ENCODE peak calls at places on chromosomes 6 and 20, in seven cellular contexts. O is fibroblast of lung, A is RWPE1, U is heart right ventricle, V is psoas muscle, R is cardiac muscle cell, H is PC-9. Y is an unnamed sample.

GRCh38 chr20:44166477-44166876 is 20.5 kb downstream of the JPH2 start:
- DNase-seq in O (no peak), A (no peak), U (no peak), V (peak; percentile 64), R (peak; percentile 42), H (peak; percentile 57), Y (no peak)

GRCh38 chr6:31007694-31008093 is 2.6 kb upstream of the MUC22 start:
- DNase-seq in O (peak; percentile 65), A (peak; percentile 64), U (no peak), V (no peak), R (peak; percentile 60), H (peak; percentile 58), Y (peak; percentile 48)

GRCh38 chr20:62844182-62844581 is 17.4 kb downstream of the TCFL5 start:
- DNase-seq in O (no peak), A (no peak), U (no peak), V (no peak), R (no peak), H (no peak), Y (no peak)

GRCh38 chr6:33578588-33579011 is 1.5 kb downstream of the BAK1 start:
- DNase-seq in O (no peak), A (no peak), U (no peak), V (no peak), R (no peak), H (no peak), Y (no peak)

GRCh38 chr6:87860902-87861301 is 158.9 kb upstream of the AKIRIN2 start:
- DNase-seq in O (no peak), A (no peak), U (no peak), V (no peak), R (no peak), H (no peak), Y (no peak)

GRCh38 chr6:166360243-166361079 is 18.1 kb upstream of the SFT2D1 start:
- DNase-seq in O (no peak), A (peak; percentile 18), U (no peak), V (no peak), R (peak; percentile 37), H (no peak), Y (no peak)

GRCh38 chr6:31821301-31822037 is 6.1 kb upstream of the HSPA1B start:
- DNase-seq in O (peak; percentile 39), A (peak; percentile 30), U (peak; percentile 83), V (peak; percentile 78), R (peak; percentile 43), H (peak; percentile 85), Y (no peak)

GRCh38 chr6:4466769-4467480 is 309.3 kb upstream of the CDYL start:
- DNase-seq in O (peak; percentile 40), A (peak; percentile 10), U (no peak), V (no peak), R (no peak), H (no peak), Y (no peak)

GRCh38 chr6:31582230-31582601 is at the start of gene LTB:
- DNase-seq in O (no peak), A (no peak), U (no peak), V (no peak), R (no peak), H (no peak), Y (no peak)

GRCh38 chr6:108074057-108074358 is 533 bp downstream of the OSTM1 start:
- DNase-seq in O (no peak), A (peak; percentile 57), U (no peak), V (no peak), R (no peak), H (no peak), Y (no peak)

GRCh38 chr20:40651121-40651520 is 37.9 kb downstream of the MAFB start:
- DNase-seq in O (peak; percentile 48), A (peak; percentile 83), U (no peak), V (no peak), R (peak; percentile 81), H (no peak), Y (no peak)

GRCh38 chr6:43776115-43776798 is 6.2 kb downstream of the VEGFA start:
- DNase-seq in O (no peak), A (no peak), U (no peak), V (no peak), R (no peak), H (no peak), Y (no peak)

GRCh38 chr20:60453388-60453787 is 495.2 kb downstream of the CDH26 start:
- DNase-seq in O (no peak), A (no peak), U (no peak), V (no peak), R (no peak), H (no peak), Y (no peak)

GRCh38 chr6:126102358-126102757 is 116.0 kb downstream of the TRMT11 start:
- DNase-seq in O (no peak), A (no peak), U (no peak), V (no peak), R (no peak), H (no peak), Y (no peak)

GRCh38 chr20:44720617-44720993 is 5.4 kb downstream of the CCN5 start:
- DNase-seq in O (peak; percentile 58), A (peak; percentile 93), U (no peak), V (no peak), R (peak; percentile 74), H (peak; percentile 71), Y (no peak)

GRCh38 chr6:133326584-133326983 is 85.4 kb downstream of the EYA4 start:
- DNase-seq in O (no peak), A (no peak), U (no peak), V (no peak), R (no peak), H (no peak), Y (no peak)

GRCh38 chr20:37362231-37362792 is 16.4 kb downstream of the SRC start:
- DNase-seq in O (no peak), A (no peak), U (no peak), V (no peak), R (no peak), H (no peak), Y (no peak)

GRCh38 chr6:79180082-79180481 is 54.4 kb downstream of the HMGN3 start:
- DNase-seq in O (no peak), A (no peak), U (no peak), V (no peak), R (no peak), H (no peak), Y (no peak)

DNA sequence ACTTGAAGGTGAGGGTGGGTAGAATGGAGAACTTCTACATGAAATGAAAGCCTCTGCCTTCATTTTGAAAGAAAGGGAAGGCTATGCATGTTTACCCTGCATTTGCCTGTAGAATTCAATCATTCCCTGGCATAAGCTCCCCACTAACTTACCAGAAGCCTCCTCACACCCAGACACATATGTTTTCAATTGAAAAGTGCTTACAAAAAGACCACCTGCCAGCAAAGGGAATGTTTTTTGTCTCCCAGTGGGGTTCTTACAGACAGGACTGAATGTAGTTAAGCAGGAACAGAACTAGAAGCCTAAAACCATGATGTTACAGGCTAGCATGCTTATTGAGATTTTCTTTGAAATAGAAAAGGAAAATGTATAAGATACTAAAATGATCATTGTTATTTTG is 392.1 kb upstream of the HSF2 start:
- DNase-seq in O (peak; percentile 30), A (no peak), U (no peak), V (no peak), R (peak; percentile 4), H (no peak), Y (peak; percentile 37)
- H3K27ac ChIP-seq in O (no peak overlapping the region), A (no peak overlapping the region), U (peak overlapping the region; percentile 72), V (no peak overlapping the region), R (no peak overlapping the region), H (no peak overlapping the region), Y (no peak overlapping the region)

GRCh38 chr20:9407805-9408421 is 106.5 kb upstream of the LAMP5 start:
- DNase-seq in O (peak; percentile 83), A (peak; percentile 54), U (no peak), V (no peak), R (peak; percentile 80), H (peak; percentile 57), Y (peak; percentile 60)

GRCh38 chr20:9409352-9409751 is 105.0 kb upstream of the LAMP5 start:
- DNase-seq in O (no peak), A (peak; percentile 31), U (no peak), V (no peak), R (peak; percentile 10), H (no peak), Y (no peak)

GRCh38 chr20:9411833-9412232 is 102.6 kb upstream of the LAMP5 start:
- DNase-seq in O (no peak), A (no peak), U (no peak), V (no peak), R (no peak), H (no peak), Y (no peak)

GRCh38 chr20:9409981-9410380 is 104.4 kb upstream of the LAMP5 start:
- DNase-seq in O (peak; percentile 76), A (no peak), U (no peak), V (no peak), R (peak; percentile 39), H (no peak), Y (peak; percentile 21)

GRCh38 chr20:9408422-9409300 is 105.7 kb upstream of the LAMP5 start:
- DNase-seq in O (peak; percentile 64), A (no peak), U (no peak), V (no peak), R (peak; percentile 48), H (no peak), Y (no peak)
- TF ChIP-seq CTCF in O (no peak), A (peak; percentile 63), U (no peak), V (no peak), R (no peak), H (no peak), Y (no peak)

GRCh38 chr6:158284340-158285210 is 27.7 kb upstream of the TULP4 start:
- DNase-seq in O (peak; percentile 97), A (no peak), U (no peak), V (no peak), R (peak; percentile 85), H (no peak), Y (peak; percentile 88)
- H3K27ac ChIP-seq in O (peak overlapping the region; percentile 57), A (no peak overlapping the region), U (no peak overlapping the region), V (no peak overlapping the region), R (peak overlapping the region; percentile 82), H (no peak overlapping the region), Y (peak overlapping the region; percentile 92)

GRCh38 chr20:23200413-23200812 is 114.3 kb upstream of the CD93 start:
- DNase-seq in O (no peak), A (no peak), U (no peak), V (no peak), R (no peak), H (no peak), Y (no peak)

GRCh38 chr20:23198815-23199214 is 112.7 kb upstream of the CD93 start:
- DNase-seq in O (no peak), A (no peak), U (no peak), V (no peak), R (no peak), H (no peak), Y (no peak)

GRCh38 chr20:23200914-23201313 is 114.8 kb upstream of the CD93 start:
- DNase-seq in O (peak; percentile 22), A (peak; percentile 81), U (peak; percentile 33), V (peak; percentile 32), R (peak; percentile 27), H (peak; percentile 49), Y (no peak)

GRCh38 chr20:23201658-23202057 is 115.5 kb upstream of the CD93 start:
- DNase-seq in O (no peak), A (no peak), U (no peak), V (no peak), R (no peak), H (no peak), Y (no peak)

DNA sequence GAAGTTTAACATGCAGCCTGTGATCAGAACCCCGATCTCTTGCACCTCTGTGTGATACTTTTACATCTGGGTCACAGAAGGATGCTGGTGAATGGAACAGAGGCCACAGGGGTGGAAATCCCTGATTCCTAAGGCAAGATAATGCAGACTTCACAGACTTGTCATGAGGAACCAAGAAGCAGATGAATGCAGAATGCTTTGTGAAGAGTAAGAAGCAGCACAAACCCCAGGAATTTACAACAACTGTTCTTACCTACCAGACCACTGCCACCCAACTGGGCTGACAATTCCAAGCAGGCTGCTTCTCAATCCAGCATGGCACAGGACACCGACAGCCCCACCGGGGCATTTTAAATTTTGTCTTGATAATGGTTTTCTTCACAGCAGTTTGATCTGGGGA is 113.2 kb upstream of the CD93 start:
- DNase-seq in O (no peak), A (no peak), U (no peak), V (no peak), R (no peak), H (no peak), Y (no peak)
- TF ChIP-seq CTCF in O (no peak), A (no peak), U (no peak), V (no peak), R (no peak), H (no peak), Y (no peak)

Y was measured in AG04450.